ENCODE peak calls at places on chromosome 12, in seven cellular contexts. V is keratinocyte, S is A673, Z is ascending aorta, J is HCT116, X is H1, Q is stomach. A is an unnamed sample.

GRCh38 chr12:50086148-50086547 is 1.0 kb downstream of the SMARCD1 start:
- DNase-seq in V (no peak), S (no peak), Z (no peak), J (no peak), X (no peak), Q (no peak), A (no peak)

GRCh38 chr12:92759634-92760268 is 57.0 kb downstream of the PLEKHG7 start:
- DNase-seq in V (peak; percentile 83), S (peak; percentile 72), Z (no peak), J (peak; percentile 77), X (no peak), Q (no peak), A (no peak)

GRCh38 chr12:107684029-107684790 is 1.4 kb upstream of the PWP1 start:
- DNase-seq in V (no peak), S (no peak), Z (no peak), J (no peak), X (no peak), Q (no peak), A (no peak)

GRCh38 chr12:116172224-116172849 is 105.2 kb downstream of the MED13L start:
- DNase-seq in V (no peak), S (no peak), Z (no peak), J (no peak), X (no peak), Q (no peak), A (no peak)

GRCh38 chr12:57476162-57476992 is 3.3 kb downstream of the ARHGAP9 start:
- DNase-seq in V (no peak), S (no peak), Z (no peak), J (no peak), X (no peak), Q (peak; percentile 41), A (peak; percentile 77)

GRCh38 chr12:45166056-45166455 is 49.8 kb upstream of the ANO6 start:
- DNase-seq in V (no peak), S (no peak), Z (no peak), J (no peak), X (no peak), Q (no peak), A (no peak)

GRCh38 chr12:66823857-66824570 is 145.1 kb upstream of the GRIP1 start:
- DNase-seq in V (peak; percentile 73), S (peak; percentile 3), Z (no peak), J (no peak), X (no peak), Q (no peak), A (no peak)

GRCh38 chr12:74292351-74293194 is 245.1 kb upstream of the ATXN7L3B start:
- DNase-seq in V (no peak), S (no peak), Z (no peak), J (no peak), X (no peak), Q (no peak), A (no peak)

GRCh38 chr12:57158665-57159064 is 11.2 kb upstream of the LRP1-AS start:
- DNase-seq in V (no peak), S (no peak), Z (no peak), J (no peak), X (no peak), Q (no peak), A (no peak)

GRCh38 chr12:76551482-76551888 is 8.1 kb downstream of the OSBPL8 start:
- DNase-seq in V (no peak), S (no peak), Z (no peak), J (no peak), X (no peak), Q (no peak), A (no peak)

GRCh38 chr12:19165446-19165845 is 35.9 kb downstream of the PLEKHA5 start:
- DNase-seq in V (no peak), S (no peak), Z (no peak), J (no peak), X (no peak), Q (no peak), A (no peak)

GRCh38 chr12:64083285-64084210 is 138.5 kb downstream of the KICS2 start:
- DNase-seq in V (no peak), S (peak; percentile 94), Z (no peak), J (no peak), X (no peak), Q (peak; percentile 87), A (peak; percentile 54)

GRCh38 chr12:27635349-27635972 is 60.8 kb upstream of the REP15 start:
- DNase-seq in V (no peak), S (peak; percentile 64), Z (no peak), J (peak; percentile 44), X (no peak), Q (no peak), A (no peak)

GRCh38 chr12:113070117-113070906 is 13.8 kb downstream of the DTX1 start:
- DNase-seq in V (no peak), S (no peak), Z (peak; percentile 19), J (no peak), X (no peak), Q (no peak), A (peak; percentile 67)

GRCh38 chr12:47754126-47754525 is 4.6 kb downstream of the RAPGEF3 start:
- DNase-seq in V (no peak), S (no peak), Z (no peak), J (no peak), X (no peak), Q (no peak), A (no peak)

GRCh38 chr12:40017488-40017887 is 88.4 kb downstream of the SLC2A13 start:
- DNase-seq in V (no peak), S (no peak), Z (no peak), J (no peak), X (no peak), Q (no peak), A (no peak)

GRCh38 chr12:114669501-114670256 is 14.3 kb downstream of the TBX3 start:
- DNase-seq in V (no peak), S (no peak), Z (no peak), J (no peak), X (no peak), Q (no peak), A (no peak)

GRCh38 chr12:116361404-116362223 is 84.1 kb upstream of the MED13L start:
- DNase-seq in V (no peak), S (no peak), Z (no peak), J (no peak), X (no peak), Q (no peak), A (no peak)

GRCh38 chr12:62843714-62844113 is 91.2 kb downstream of the PPM1H start:
- DNase-seq in V (no peak), S (no peak), Z (no peak), J (no peak), X (no peak), Q (no peak), A (no peak)

GRCh38 chr12:51848843-51849735 is 571 bp upstream of the FIGNL2 start:
- DNase-seq in V (no peak), S (no peak), Z (no peak), J (no peak), X (no peak), Q (no peak), A (no peak)
- TF ChIP-seq CTCF in V (no peak), S (no peak), Z (no peak), J (no peak), X (peak; percentile 45), Q (no peak), A (peak; percentile 21)

DNA sequence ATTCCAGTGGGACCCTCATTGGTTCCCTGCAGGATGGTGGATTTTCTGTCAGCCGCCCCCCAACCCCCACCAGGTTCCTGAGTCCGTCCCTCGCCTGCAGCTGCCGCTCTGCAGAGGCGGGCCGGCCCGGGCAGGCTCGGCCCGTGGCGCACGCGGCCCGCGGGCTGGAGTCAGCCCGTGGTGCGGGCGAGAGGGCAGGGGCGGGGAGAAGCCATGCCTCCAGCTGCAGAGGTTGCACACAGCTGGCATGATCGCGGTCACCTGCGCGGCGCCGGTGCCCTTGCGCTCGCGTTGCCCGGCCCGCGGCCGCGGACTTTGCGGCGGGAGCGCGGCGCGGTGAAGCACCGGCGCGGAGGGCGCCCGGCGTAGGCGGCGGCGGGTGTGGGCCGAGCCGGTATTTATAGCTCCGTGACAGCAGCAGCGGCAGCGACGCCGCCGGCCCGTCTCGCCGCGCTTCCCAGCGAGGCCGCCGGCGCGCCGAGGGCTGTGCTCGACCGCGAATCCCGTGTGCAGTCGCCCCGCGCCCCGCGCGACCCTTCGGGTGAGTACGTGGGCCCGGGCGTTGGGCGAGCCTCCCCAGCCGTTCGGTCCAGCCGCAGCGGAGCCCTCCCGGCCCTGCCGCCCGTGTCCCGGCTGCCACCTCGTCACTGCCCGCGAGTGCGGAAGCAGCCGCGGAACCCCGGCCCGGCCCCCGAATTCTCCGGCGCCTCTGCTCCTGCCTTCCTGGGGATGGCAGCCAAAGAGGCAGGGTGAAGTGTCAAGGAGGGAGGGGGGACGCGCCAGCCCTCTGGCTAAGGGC is at the start of gene TMEM117:
- DNase-seq in V (no peak), S (peak; percentile 58), Z (peak; percentile 13), J (no peak), X (no peak), Q (peak; percentile 70), A (peak; percentile 84)
- H3K27me3 ChIP-seq in V (no peaks in the 10 kb centered on the region), S (no peaks in the 10 kb centered on the region), Z (no peaks in the 10 kb centered on the region), J (no peaks in the 10 kb centered on the region), X (peaks cover 3% of the 10 kb centered on the region), Q (no peaks in the 10 kb centered on the region), A (no peaks in the 10 kb centered on the region)

GRCh38 chr12:68631177-68631576 is 20.5 kb downstream of the RAP1B start:
- DNase-seq in V (no peak), S (no peak), Z (no peak), J (no peak), X (no peak), Q (no peak), A (no peak)
- H3K4me1 ChIP-seq in V (peaks cover 15% of the 10 kb centered on the region), S (no peaks in the 10 kb centered on the region), Z (peaks cover 8% of the 10 kb centered on the region), J (no peaks in the 10 kb centered on the region), X (no peaks in the 10 kb centered on the region), Q (peaks cover 65% of the 10 kb centered on the region), A (peaks cover 55% of the 10 kb centered on the region)

GRCh38 chr12:110858848-110859247 is 12.1 kb downstream of the CCDC63 start:
- DNase-seq in V (no peak), S (peak; percentile 66), Z (no peak), J (no peak), X (no peak), Q (no peak), A (no peak)
- TF ChIP-seq CTCF in V (no peak), S (peak; percentile 47), Z (no peak), J (no peak), X (peak; percentile 7), Q (no peak), A (no peak)

DNA sequence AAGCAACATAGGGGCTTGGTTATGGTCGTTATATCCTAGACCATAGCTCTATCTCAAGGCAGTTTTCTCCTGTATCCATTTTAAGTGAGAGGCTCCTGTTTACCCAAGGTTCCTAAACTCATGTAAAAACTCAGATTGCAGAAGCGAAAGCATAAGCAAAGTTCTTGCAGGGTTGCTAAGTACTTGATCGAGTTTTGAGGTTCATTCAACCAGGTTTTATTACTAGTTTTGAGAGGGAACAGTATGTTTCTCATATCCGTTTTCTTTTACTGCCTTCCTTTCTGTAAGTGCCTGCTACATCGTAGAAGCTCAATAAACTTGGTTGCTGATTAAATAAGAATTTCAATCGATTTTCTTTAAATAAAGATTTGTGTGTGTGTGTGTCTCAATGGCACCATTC is 5.1 kb downstream of the AKAP3 start:
- DNase-seq in V (no peak), S (no peak), Z (no peak), J (no peak), X (no peak), Q (no peak), A (no peak)
- H3K27me3 ChIP-seq in V (no peaks in the 10 kb centered on the region), S (peaks cover 58% of the 10 kb centered on the region), Z (no peaks in the 10 kb centered on the region), J (no peaks in the 10 kb centered on the region), X (no peaks in the 10 kb centered on the region), Q (no peaks in the 10 kb centered on the region), A (no peaks in the 10 kb centered on the region)

GRCh38 chr12:25990495-25990894 is 32.0 kb downstream of the RASSF8 start:
- DNase-seq in V (no peak), S (no peak), Z (no peak), J (no peak), X (no peak), Q (no peak), A (no peak)
- H3K4me1 ChIP-seq in V (peaks cover 11% of the 10 kb centered on the region), S (peaks cover 6% of the 10 kb centered on the region), Z (peaks cover 34% of the 10 kb centered on the region), J (no peaks in the 10 kb centered on the region), X (peaks cover 24% of the 10 kb centered on the region), Q (peaks cover 67% of the 10 kb centered on the region), A (peaks cover 11% of the 10 kb centered on the region)

GRCh38 chr12:16359512-16360491 is 12.4 kb downstream of the MGST1 start:
- DNase-seq in V (no peak), S (peak; percentile 77), Z (no peak), J (peak; percentile 47), X (peak; percentile 41), Q (peak; percentile 71), A (peak; percentile 78)
- TF ChIP-seq CTCF in V (peak; percentile 65), S (peak; percentile 93), Z (peak; percentile 32), J (peak; percentile 52), X (peak; percentile 78), Q (no peak), A (peak; percentile 70)

A was measured in lower lobe of right lung.